ENCODE peak calls at places on chromosomes 12 and 14, in four cellular contexts. M is neural progenitor cell, A is endothelial cell of umbilical vein, X is fibroblast of lung. T is an unnamed sample.

GRCh38 chr12:94405378-94406116 is 54.1 kb downstream of the CEP83 start:
- DNase-seq in M (no peak), A (no peak), X (no peak), T (no peak)

GRCh38 chr12:99455350-99456037 is 192.1 kb upstream of the GARIN6 start:
- DNase-seq in M (no peak), A (no peak), X (peak; percentile 94), T (no peak)

GRCh38 chr14:76926521-76927251 is 100.5 kb downstream of the LRRC74A start:
- DNase-seq in M (peak; percentile 73), A (no peak), X (peak; percentile 37), T (peak; percentile 63)

GRCh38 chr12:124345795-124346194 is 50.9 kb downstream of the RFLNA start:
- DNase-seq in M (no peak), A (no peak), X (no peak), T (no peak)

GRCh38 chr12:105670664-105671063 is 340.2 kb downstream of the C12orf75 start:
- DNase-seq in M (no peak), A (no peak), X (peak; percentile 76), T (no peak)

GRCh38 chr14:65179918-65180724 is 77.8 kb upstream of the MAX start:
- DNase-seq in M (no peak), A (peak; percentile 46), X (peak; percentile 94), T (no peak)

GRCh38 chr14:101476931-101477553 is 84.3 kb upstream of the DIO3 start:
- DNase-seq in M (peak; percentile 31), A (no peak), X (no peak), T (peak; percentile 83)

GRCh38 chr12:116592731-116593130 is 33.5 kb downstream of the MAP1LC3B2 start:
- DNase-seq in M (no peak), A (no peak), X (no peak), T (no peak)

GRCh38 chr12:63826002-63826585 is 18.4 kb upstream of the SRGAP1 start:
- DNase-seq in M (peak; percentile 47), A (peak; percentile 66), X (peak; percentile 56), T (peak; percentile 66)

GRCh38 chr14:103130965-103131364 is 7.7 kb downstream of the TNFAIP2 start:
- DNase-seq in M (no peak), A (no peak), X (peak; percentile 84), T (peak; percentile 71)

GRCh38 chr12:49276304-49277290 is 11.7 kb downstream of the TUBA1C start:
- DNase-seq in M (no peak), A (no peak), X (no peak), T (no peak)
- H3K27ac ChIP-seq in M (no peak overlapping the region), A (no peak overlapping the region), X (no peak overlapping the region), T (no peak overlapping the region)

GRCh38 chr12:25051171-25051570 is 102.3 kb upstream of the BCAT1 start:
- DNase-seq in M (no peak), A (no peak), X (no peak), T (no peak)
- TF ChIP-seq EZH2 in M (no peak), A (no peak), X (no peak), T (no peak)

GRCh38 chr12:62724947-62725447 is 210.0 kb downstream of the PPM1H start:
- DNase-seq in M (peak; percentile 74), A (peak; percentile 92), X (peak; percentile 100), T (peak; percentile 85)

GRCh38 chr12:62725781-62726180 is 209.2 kb downstream of the PPM1H start:
- DNase-seq in M (no peak), A (no peak), X (no peak), T (no peak)

GRCh38 chr12:62722971-62723680 is 211.8 kb downstream of the PPM1H start:
- DNase-seq in M (no peak), A (no peak), X (no peak), T (no peak)

GRCh38 chr12:62724285-62724684 is 210.7 kb downstream of the PPM1H start:
- DNase-seq in M (no peak), A (no peak), X (no peak), T (no peak)

GRCh38 chr12:62726471-62726980 is 208.4 kb downstream of the PPM1H start:
- DNase-seq in M (no peak), A (no peak), X (no peak), T (no peak)
- H3K27ac ChIP-seq in M (no peak overlapping the region), A (no peak overlapping the region), X (no peak overlapping the region), T (peak overlapping the region; percentile 71)

GRCh38 chr14:35533357-35534129 is 421 bp upstream of the INSM2 start:
- DNase-seq in M (peak; percentile 96), A (peak; percentile 60), X (peak; percentile 45), T (peak; percentile 77)
- TF ChIP-seq EZH2 in M (peak; percentile 78), A (peak; percentile 72), X (peak; percentile 95), T (peak; percentile 56)

DNA sequence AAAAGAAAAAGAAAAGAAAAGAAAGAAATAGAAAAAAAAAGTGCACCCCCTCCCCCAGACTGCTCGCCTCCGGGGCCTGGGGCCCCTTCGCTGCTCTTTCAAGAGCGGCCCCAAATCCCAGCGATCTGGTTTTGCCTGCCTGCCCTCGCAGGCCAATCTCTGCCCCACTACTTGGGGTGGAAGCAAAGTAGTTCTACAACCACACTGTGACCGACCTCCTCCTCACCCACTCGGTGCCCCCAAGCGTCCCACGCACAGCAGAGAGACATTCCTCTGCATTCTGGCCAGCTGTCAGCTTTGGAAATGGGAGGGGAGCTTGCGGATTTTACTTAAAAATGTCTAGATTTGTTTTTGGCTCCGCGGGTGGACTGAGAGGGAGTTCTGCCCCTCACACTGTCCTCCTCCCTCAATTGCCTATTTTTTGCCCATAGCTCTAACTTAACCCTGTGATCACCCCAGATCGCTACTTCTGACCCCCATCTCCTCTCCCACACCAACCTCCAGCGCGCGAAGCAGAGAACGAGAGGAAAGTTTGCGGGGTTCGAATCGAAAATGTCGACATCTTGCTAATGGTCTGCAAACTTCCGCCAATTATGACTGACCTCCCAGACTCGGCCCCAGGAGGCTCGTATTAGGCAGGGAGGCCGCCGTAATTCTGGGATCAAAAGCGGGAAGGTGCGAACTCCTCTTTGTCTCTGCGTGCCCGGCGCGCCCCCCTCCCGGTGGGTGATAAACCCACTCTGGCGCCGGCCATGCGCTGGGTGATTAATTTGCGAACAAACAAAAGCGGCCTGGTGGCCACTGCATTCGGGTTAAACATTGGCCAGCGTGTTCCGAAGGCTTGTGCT is 2.7 kb upstream of the TBX3 start:
- DNase-seq in M (peak; percentile 25), A (no peak), X (no peak), T (no peak)
- H3K27ac ChIP-seq in M (no peak overlapping the region), A (no peak overlapping the region), X (peak overlapping the region; percentile 95), T (peak overlapping the region; percentile 97)

GRCh38 chr14:53461823-53462222 is 308.7 kb upstream of the DDHD1 start:
- DNase-seq in M (no peak), A (no peak), X (no peak), T (no peak)
- TF ChIP-seq EZH2 in M (no peak), A (no peak), X (no peak), T (no peak)

T was measured in hepatocyte.